ENCODE peak calls at places on chromosomes 7 and 10, in six cellular contexts. H, M, P, L, W and K are unnamed samples.

GRCh38 chr7:20330176-20330796 is 414 bp upstream of the ITGB8 start:
- DNase-seq in P (peak; percentile 91), L (peak; percentile 84), H (peak; percentile 87), W (peak; percentile 88), M (peak; percentile 93), K (peak; percentile 92)

GRCh38 chr7:91264924-91265681 is 870 bp downstream of the FZD1 start:
- DNase-seq in H (peak; percentile 61), L (no peak), P (peak; percentile 38), W (peak; percentile 73), M (peak; percentile 77), K (peak; percentile 53)

GRCh38 chr10:89550509-89550908 is 15.1 kb upstream of the SLC16A12 start:
- DNase-seq in M (no peak), P (no peak), L (no peak), W (no peak), H (peak; percentile 61), K (no peak)

GRCh38 chr10:113029055-113029440 is 79.0 kb downstream of the TCF7L2 start:
- DNase-seq in M (no peak), H (no peak), W (no peak), P (no peak), L (no peak), K (no peak)

GRCh38 chr7:110442386-110442837 is 648.5 kb upstream of the LRRN3 start:
- DNase-seq in L (no peak), M (no peak), P (no peak), W (no peak), H (peak; percentile 44), K (peak; percentile 46)

GRCh38 chr7:46970486-46970885 is 611.4 kb downstream of the TNS3 start:
- DNase-seq in M (no peak), W (no peak), H (no peak), P (no peak), L (no peak), K (no peak)

GRCh38 chr7:50477640-50478039 is 27.5 kb upstream of the FIGNL1 start:
- DNase-seq in L (no peak), H (no peak), M (no peak), P (no peak), W (no peak), K (no peak)

GRCh38 chr10:112960151-112960681 is 10.2 kb downstream of the TCF7L2 start:
- DNase-seq in W (no peak), H (no peak), M (no peak), L (no peak), P (no peak), K (no peak)

GRCh38 chr10:58897708-58898107 is 278.7 kb upstream of the PHYHIPL start:
- DNase-seq in P (no peak), L (no peak), W (no peak), M (no peak), H (no peak), K (no peak)

GRCh38 chr10:77773631-77774426 is 136.2 kb upstream of the KCNMA1 start:
- DNase-seq in L (peak; percentile 30), M (no peak), H (no peak), W (no peak), P (no peak), K (no peak)

GRCh38 chr10:69572159-69573055 is 815 bp downstream of the NEUROG3 start:
- DNase-seq in L (no peak), W (no peak), M (no peak), P (no peak), H (no peak), K (no peak)

GRCh38 chr10:123997486-123998196 is 95.8 kb downstream of the CHST15 start:
- DNase-seq in W (no peak), M (peak; percentile 75), P (no peak), L (peak; percentile 75), H (peak; percentile 12), K (no peak)

GRCh38 chr7:85172530-85172941 is 14.3 kb downstream of the SEMA3D start:
- DNase-seq in W (no peak), P (no peak), L (no peak), M (no peak), H (no peak), K (peak; percentile 71)

GRCh38 chr7:117124585-117125220 is 171.4 kb downstream of the ST7 start:
- DNase-seq in H (peak; percentile 86), W (peak; percentile 75), L (peak; percentile 88), M (peak; percentile 82), P (peak; percentile 68), K (peak; percentile 66)

GRCh38 chr10:108132303-108132702 is 967.8 kb upstream of the SORCS1 start:
- DNase-seq in L (no peak), P (no peak), W (no peak), M (no peak), H (no peak), K (no peak)

GRCh38 chr10:27844223-27844622 is 98.6 kb upstream of the MKX start:
- DNase-seq in H (no peak), W (no peak), M (no peak), P (no peak), L (no peak), K (no peak)

GRCh38 chr7:158301221-158301620 is 286.4 kb downstream of the PTPRN2 start:
- DNase-seq in L (peak; percentile 18), P (no peak), H (no peak), M (no peak), W (no peak), K (no peak)

GRCh38 chr10:86857097-86857825 is 100.2 kb downstream of the MMRN2 start:
- DNase-seq in H (no peak), P (no peak), L (no peak), W (no peak), M (no peak), K (no peak)

GRCh38 chr10:125985557-125986246 is 89.3 kb downstream of the FANK1 start:
- DNase-seq in L (no peak), W (no peak), M (no peak), H (no peak), P (no peak), K (no peak)

GRCh38 chr7:140231779-140232491 is 55.2 kb upstream of the KDM7A start:
- DNase-seq in L (no peak), W (no peak), P (no peak), M (no peak), H (no peak), K (no peak)

GRCh38 chr7:51647931-51648351 is 331.3 kb upstream of the COBL start:
- DNase-seq in L (peak; percentile 63), W (no peak), H (no peak), P (no peak), M (peak; percentile 76), K (no peak)

GRCh38 chr7:27705200-27705594 is 34.8 kb upstream of the TAX1BP1 start:
- DNase-seq in W (no peak), P (no peak), H (no peak), L (no peak), M (no peak), K (no peak)

GRCh38 chr7:77727527-77727926 is 31.3 kb downstream of the RSBN1L start:
- DNase-seq in M (no peak), P (no peak), L (no peak), W (no peak), H (no peak), K (peak; percentile 25)

GRCh38 chr7:77731716-77732115 is 35.5 kb downstream of the RSBN1L start:
- DNase-seq in L (no peak), H (no peak), P (no peak), W (no peak), M (no peak), K (no peak)

GRCh38 chr7:77729574-77730348 is 33.5 kb downstream of the RSBN1L start:
- DNase-seq in W (no peak), L (no peak), H (no peak), M (no peak), P (no peak), K (no peak)

GRCh38 chr7:77727936-77728701 is 31.9 kb downstream of the RSBN1L start:
- DNase-seq in L (no peak), M (no peak), P (no peak), W (no peak), H (no peak), K (no peak)
- H3K27ac ChIP-seq in L (peak overlapping the region; percentile 4), M (peak overlapping the region; percentile 46), P (peak overlapping the region; percentile 62), W (no peak overlapping the region), H (peak overlapping the region; percentile 4), K (peak overlapping the region; percentile 35)

GRCh38 chr10:74949024-74949423 is 122.6 kb downstream of the KAT6B start:
- DNase-seq in M (no peak), H (no peak), W (no peak), L (no peak), P (no peak), K (no peak)

GRCh38 chr10:74953214-74953613 is 126.8 kb downstream of the KAT6B start:
- DNase-seq in L (no peak), M (no peak), H (no peak), P (no peak), W (no peak), K (no peak)

GRCh38 chr10:74947781-74948401 is 121.5 kb downstream of the KAT6B start:
- DNase-seq in P (no peak), H (no peak), M (no peak), W (no peak), L (no peak), K (no peak)

GRCh38 chr10:74949843-74950765 is 123.7 kb downstream of the KAT6B start:
- DNase-seq in H (no peak), M (no peak), W (no peak), L (no peak), P (no peak), K (no peak)

GRCh38 chr10:74949434-74949833 is 123.0 kb downstream of the KAT6B start:
- DNase-seq in H (no peak), P (no peak), M (no peak), W (no peak), L (no peak), K (no peak)
- TF ChIP-seq CTCF in H (no peak), P (no peak), M (no peak), W (no peak), L (no peak), K (no peak)

GRCh38 chr10:71618598-71618997 is 101.0 kb downstream of the C10orf105 start:
- DNase-seq in P (no peak), W (no peak), M (no peak), H (no peak), L (no peak), K (no peak)

GRCh38 chr10:71622656-71623055 is 96.9 kb downstream of the C10orf105 start:
- DNase-seq in W (no peak), L (no peak), M (no peak), P (no peak), H (no peak), K (no peak)

GRCh38 chr10:71621263-71621751 is 98.3 kb downstream of the C10orf105 start:
- DNase-seq in W (no peak), M (peak; percentile 87), L (peak; percentile 74), P (peak; percentile 69), H (no peak), K (peak; percentile 95)

GRCh38 chr10:71621783-71622526 is 97.6 kb downstream of the C10orf105 start:
- DNase-seq in L (no peak), M (no peak), W (no peak), H (peak; percentile 24), P (peak; percentile 46), K (peak; percentile 40)

GRCh38 chr10:71620642-71621041 is 98.9 kb downstream of the C10orf105 start:
- DNase-seq in L (no peak), W (no peak), M (no peak), H (no peak), P (no peak), K (no peak)
- H3K27ac ChIP-seq in L (peak overlapping the region; percentile 3), W (no peak overlapping the region), M (peak overlapping the region; percentile 86), H (no peak overlapping the region), P (peak overlapping the region; percentile 62), K (peak overlapping the region; percentile 80)

DNA sequence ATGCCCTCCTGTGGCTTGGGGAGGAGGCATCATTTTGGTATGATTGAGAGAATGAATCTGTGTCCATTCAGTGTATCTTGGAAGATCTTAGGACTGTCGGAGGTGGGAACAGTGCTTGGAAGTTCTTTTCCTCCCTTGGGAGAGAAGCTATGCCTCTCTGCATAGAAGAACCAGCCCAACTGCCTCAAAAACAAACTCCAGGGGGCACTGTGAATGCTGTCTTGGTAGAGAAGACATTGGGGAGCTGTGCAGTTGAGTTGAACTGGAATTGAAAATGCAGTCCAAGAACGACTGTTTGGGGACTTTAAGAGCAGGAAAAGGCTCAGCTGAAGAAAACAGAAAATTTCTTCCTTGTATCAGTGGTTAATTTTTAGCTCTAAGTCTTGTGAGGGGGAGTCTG is 4.9 kb upstream of the GJD4 start:
- DNase-seq in L (no peak), W (no peak), M (no peak), H (no peak), P (no peak), K (no peak)
- TF ChIP-seq CTCF in L (no peak), W (no peak), M (no peak), H (no peak), P (no peak), K (no peak)